ENCODE peak calls at places on chromosomes 16 and 17, in six cellular contexts. Q is choroid plexus epithelial cell, A is HFFc6, Z is transverse colon, F is B cell, L is fibroblast of pulmonary artery. V is an unnamed sample.

GRCh38 chr16:56787185-56787584 is 57.3 kb downstream of the NUP93 start:
- DNase-seq in Q (no peak), A (no peak), Z (no peak), F (no peak), L (no peak), V (no peak)

GRCh38 chr16:67161595-67162058 is 1.9 kb downstream of the FBXL8 start:
- DNase-seq in Q (no peak), A (no peak), Z (no peak), F (peak), L (no peak), V (no peak)

GRCh38 chr16:15494231-15494630 is 59.8 kb downstream of the BMERB1 start:
- DNase-seq in Q (peak), A (peak), Z (no peak), F (no peak), L (peak), V (no peak)

GRCh38 chr16:69111216-69111615 is 5.8 kb downstream of the HAS3 start:
- DNase-seq in Q (no peak), A (no peak), Z (no peak), F (no peak), L (no peak), V (no peak)

GRCh38 chr17:18025596-18026407 is 13.2 kb downstream of the ATPAF2 start:
- DNase-seq in Q (no peak), A (peak), Z (no peak), F (no peak), L (peak), V (peak)

GRCh38 chr16:64051826-64052225 is 1070.0 kb downstream of the CDH11 start:
- DNase-seq in Q (peak), A (peak), Z (no peak), F (no peak), L (peak), V (peak)

GRCh38 chr16:24075302-24075701 is 180.8 kb upstream of the CACNG3 start:
- DNase-seq in Q (no peak), A (no peak), Z (no peak), F (no peak), L (no peak), V (no peak)

GRCh38 chr17:17985555-17985954 is 12.9 kb downstream of the DRC3 start:
- DNase-seq in Q (peak), A (no peak), Z (no peak), F (no peak), L (peak), V (no peak)

GRCh38 chr17:14048169-14048568 is 21.1 kb upstream of the COX10 start:
- DNase-seq in Q (no peak), A (no peak), Z (no peak), F (no peak), L (no peak), V (peak)

GRCh38 chr17:72125742-72126141 is 4.9 kb downstream of the SOX9 start:
- DNase-seq in Q (no peak), A (peak), Z (no peak), F (no peak), L (peak), V (peak)

GRCh38 chr17:5485270-5486205 is at the start of gene DERL2:
- DNase-seq in Q (peak), A (peak), Z (no peak), F (no peak), L (peak), V (no peak)

GRCh38 chr16:78543066-78543465 is 443.6 kb downstream of the WWOX start:
- DNase-seq in Q (no peak), A (no peak), Z (no peak), F (no peak), L (no peak), V (no peak)

GRCh38 chr17:48335168-48335567 is 94.8 kb downstream of the SKAP1 start:
- DNase-seq in Q (no peak), A (no peak), Z (no peak), F (no peak), L (no peak), V (no peak)

GRCh38 chr17:72684405-72685020 is 408.0 kb downstream of the SLC39A11 start:
- DNase-seq in Q (no peak), A (no peak), Z (no peak), F (no peak), L (no peak), V (no peak)

GRCh38 chr17:62689441-62690167 is 62.1 kb downstream of the MRC2 start:
- DNase-seq in Q (no peak), A (no peak), Z (no peak), F (no peak), L (no peak), V (no peak)

GRCh38 chr17:78862073-78863023 is 21.7 kb upstream of the USP36 start:
- DNase-seq in Q (peak), A (peak), Z (peak), F (no peak), L (peak), V (peak)

GRCh38 chr16:65769055-65769465 is 597.4 kb upstream of the CDH5 start:
- DNase-seq in Q (peak), A (no peak), Z (no peak), F (no peak), L (peak), V (no peak)

GRCh38 chr17:79664925-79665738 is 54.3 kb upstream of the RBFOX3 start:
- DNase-seq in Q (no peak), A (no peak), Z (peak), F (no peak), L (peak), V (peak)

GRCh38 chr16:9102379-9102778 is 10.9 kb downstream of the HAPSTR1 start:
- DNase-seq in Q (peak), A (peak), Z (no peak), F (no peak), L (peak), V (no peak)

GRCh38 chr17:45234641-45235040 is 13.0 kb downstream of the FMNL1 start:
- DNase-seq in Q (no peak), A (no peak), Z (no peak), F (peak), L (no peak), V (no peak)

GRCh38 chr17:55238931-55239297 is 25.8 kb upstream of the HLF start:
- DNase-seq in Q (peak), A (no peak), Z (no peak), F (no peak), L (no peak), V (no peak)

GRCh38 chr17:39325528-39326240 is 75.7 kb downstream of the FBXL20 start:
- DNase-seq in Q (no peak), A (no peak), Z (no peak), F (no peak), L (no peak), V (no peak)

GRCh38 chr17:17681187-17681743 is at the start of gene RAI1:
- DNase-seq in Q (peak), A (peak), Z (peak), F (peak), L (peak), V (peak)

DNA sequence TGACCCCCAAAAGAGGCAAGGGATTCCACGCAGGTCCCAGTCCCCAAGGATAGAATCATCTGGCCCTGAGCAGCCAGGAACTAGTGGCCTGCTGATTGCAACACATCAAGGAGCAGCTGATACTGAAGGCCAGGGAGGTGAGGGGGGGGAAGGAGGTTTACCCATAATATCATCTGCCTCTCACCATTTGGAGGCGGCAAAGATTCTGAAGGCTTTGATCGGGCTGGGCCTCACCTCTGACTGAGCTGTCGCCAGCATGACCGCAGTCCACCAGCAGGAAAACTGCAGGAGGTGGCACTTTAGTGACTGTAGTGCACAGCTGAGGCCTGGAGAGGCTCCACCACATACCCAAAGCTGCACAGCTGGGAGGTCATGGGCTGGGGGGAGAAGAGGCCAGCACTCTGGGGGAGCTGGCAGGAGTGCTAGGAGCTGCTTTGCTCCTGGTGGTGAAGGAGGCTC is 20.5 kb upstream of the ITGA3 start:
- DNase-seq in Q (peak), A (no peak), Z (no peak), F (no peak), L (no peak), V (no peak)
- TF ChIP-seq CTCF in Q (no peak), A (no peak), Z (no peak), F (no peak), L (no peak), V (no peak)

GRCh38 chr16:523097-523741 is 4.3 kb upstream of the CAPN15 start:
- DNase-seq in Q (no peak), A (no peak), Z (no peak), F (no peak), L (no peak), V (no peak)

GRCh38 chr16:522320-523096 is 5.0 kb upstream of the CAPN15 start:
- DNase-seq in Q (no peak), A (no peak), Z (no peak), F (no peak), L (no peak), V (peak)

GRCh38 chr16:519841-520687 is 7.4 kb upstream of the CAPN15 start:
- DNase-seq in Q (no peak), A (no peak), Z (no peak), F (no peak), L (no peak), V (no peak)

GRCh38 chr16:520847-521246 is 6.7 kb upstream of the CAPN15 start:
- DNase-seq in Q (no peak), A (no peak), Z (no peak), F (no peak), L (no peak), V (no peak)

DNA sequence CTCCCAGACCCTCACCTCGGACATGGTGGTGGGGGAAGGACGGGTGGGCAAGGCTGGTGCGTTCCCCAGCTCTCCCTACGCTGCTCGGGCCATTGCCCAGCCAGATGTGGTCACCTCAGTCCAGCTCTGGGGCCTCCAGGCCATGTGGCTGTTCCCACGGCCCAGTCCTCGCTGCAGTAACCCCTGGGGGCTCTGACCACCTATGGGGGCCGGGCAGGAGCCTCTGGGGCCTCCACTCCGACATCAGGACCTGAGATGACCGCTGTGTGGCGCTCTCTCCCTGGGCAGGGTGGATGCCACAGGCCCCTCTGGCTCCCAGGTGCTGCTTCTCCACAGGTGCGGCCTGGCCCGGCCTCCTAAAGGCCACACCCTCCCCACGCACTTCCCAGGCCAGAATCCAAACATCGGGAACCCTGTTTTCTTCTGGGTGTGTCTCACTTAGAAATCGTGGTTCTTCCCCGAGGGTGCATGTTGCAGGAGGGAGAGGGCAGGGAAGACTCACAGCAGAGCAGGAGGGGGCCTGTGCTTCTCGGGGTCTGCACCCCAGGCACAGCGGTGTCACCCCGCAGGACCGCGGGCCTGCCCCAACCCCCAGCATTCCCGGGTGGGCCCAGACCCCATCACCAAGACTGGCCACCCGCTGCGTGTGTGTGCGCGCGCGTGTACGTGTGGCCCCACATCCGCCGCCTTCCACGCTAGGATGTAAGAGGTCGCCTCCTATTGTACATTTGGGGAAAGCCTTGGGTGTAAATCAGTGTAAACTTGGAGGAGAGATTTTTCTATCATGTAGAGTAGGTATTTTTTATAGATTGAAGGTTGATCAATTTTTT is 5.9 kb upstream of the CAPN15 start:
- DNase-seq in Q (no peak), A (no peak), Z (peak), F (no peak), L (no peak), V (peak)
- TF ChIP-seq CTCF in Q (peak), A (peak), Z (peak), F (no peak), L (no peak), V (no peak)

GRCh38 chr16:17309510-17309909 is 161.2 kb downstream of the XYLT1 start:
- DNase-seq in Q (no peak), A (no peak), Z (no peak), F (no peak), L (no peak), V (no peak)
- TF ChIP-seq CTCF in Q (no peak), A (no peak), Z (no peak), F (no peak), L (no peak), V (no peak)

GRCh38 chr16:85634747-85635544 is 21.8 kb downstream of the GSE1 start:
- DNase-seq in Q (no peak), A (no peak), Z (no peak), F (no peak), L (no peak), V (no peak)
- TF ChIP-seq CTCF in Q (peak), A (peak), Z (peak), F (no peak), L (no peak), V (no peak)

GRCh38 chr16:25256821-25257503 is 683 bp downstream of the ZKSCAN2 start:
- DNase-seq in Q (peak), A (no peak), Z (peak), F (peak), L (peak), V (no peak)

GRCh38 chr16:25257504-25257955 is at the start of gene ZKSCAN2:
- DNase-seq in Q (peak), A (peak), Z (peak), F (peak), L (peak), V (peak)

GRCh38 chr16:25257956-25258855 is 561 bp upstream of the ZKSCAN2 start:
- DNase-seq in Q (peak), A (peak), Z (peak), F (no peak), L (peak), V (peak)

GRCh38 chr16:25258856-25259179 is 1.2 kb upstream of the ZKSCAN2 start:
- DNase-seq in Q (no peak), A (no peak), Z (no peak), F (no peak), L (no peak), V (no peak)

DNA sequence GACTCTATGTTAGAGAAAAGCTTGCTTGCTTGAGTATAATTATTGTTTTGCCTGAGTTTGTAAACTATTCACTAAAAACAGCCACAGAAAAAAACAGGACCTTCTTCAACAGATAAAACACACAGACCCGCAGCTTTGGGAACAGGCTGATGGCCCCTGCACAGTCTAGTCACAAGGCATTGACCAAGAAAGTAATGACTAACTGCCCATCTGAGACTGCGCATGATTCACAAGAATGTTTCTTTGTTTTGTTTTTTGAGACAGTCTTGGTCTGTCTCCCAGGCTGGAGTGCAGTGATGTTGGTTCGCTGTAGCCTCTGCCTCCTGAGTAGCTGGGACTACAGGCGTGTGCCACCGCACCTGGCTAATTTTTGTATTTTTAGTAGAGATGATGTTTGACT is 2.8 kb upstream of the ZKSCAN2 start:
- DNase-seq in Q (no peak), A (no peak), Z (no peak), F (no peak), L (no peak), V (no peak)
- TF ChIP-seq CTCF in Q (no peak), A (no peak), Z (no peak), F (no peak), L (no peak), V (no peak)

DNA sequence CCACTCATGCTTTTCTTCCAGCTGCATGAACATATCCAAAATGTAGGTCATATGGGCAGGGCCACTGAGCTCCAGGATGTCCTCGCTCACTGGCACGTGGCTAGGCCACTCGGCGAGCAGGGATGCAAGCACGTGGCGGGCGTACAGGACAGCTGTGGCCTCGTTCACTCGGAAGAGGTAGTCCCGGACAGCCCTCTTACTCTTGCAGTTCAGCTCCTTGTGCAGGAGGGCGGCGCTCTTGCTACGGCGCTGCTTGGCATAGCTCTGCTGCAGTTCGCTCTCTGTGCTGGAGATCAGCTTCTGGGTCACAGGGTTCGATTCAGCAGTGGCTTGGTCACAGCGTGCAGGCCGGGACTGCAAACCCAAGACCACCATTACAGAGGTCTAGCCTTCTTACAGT is 53.1 kb upstream of the ATP2A3 start:
- DNase-seq in Q (no peak), A (no peak), Z (no peak), F (no peak), L (no peak), V (no peak)
- TF ChIP-seq CTCF in Q (peak), A (peak), Z (no peak), F (no peak), L (peak), V (peak)

GRCh38 chr17:29615048-29615385 is 7.7 kb downstream of the CORO6 start:
- DNase-seq in Q (peak), A (no peak), Z (peak), F (peak), L (no peak), V (no peak)
- TF ChIP-seq CTCF in Q (peak), A (no peak), Z (no peak), F (no peak), L (no peak), V (no peak)

GRCh38 chr17:46976626-46977270 is 2.3 kb downstream of the RPRML start:
- DNase-seq in Q (no peak), A (no peak), Z (no peak), F (no peak), L (no peak), V (no peak)
- TF ChIP-seq CTCF in Q (peak), A (no peak), Z (no peak), F (no peak), L (no peak), V (no peak)

GRCh38 chr17:67377727-67378443 is 804 bp downstream of the PITPNC1 start:
- DNase-seq in Q (peak), A (no peak), Z (peak), F (peak), L (peak), V (peak)

GRCh38 chr17:67376892-67377726 is at the start of gene PITPNC1:
- DNase-seq in Q (peak), A (peak), Z (peak), F (peak), L (peak), V (peak)

GRCh38 chr17:67376509-67376891 is 581 bp upstream of the PITPNC1 start:
- DNase-seq in Q (peak), A (peak), Z (peak), F (no peak), L (no peak), V (peak)

GRCh38 chr17:67379251-67379630 is 2.2 kb downstream of the PITPNC1 start:
- DNase-seq in Q (no peak), A (no peak), Z (no peak), F (no peak), L (no peak), V (no peak)

DNA sequence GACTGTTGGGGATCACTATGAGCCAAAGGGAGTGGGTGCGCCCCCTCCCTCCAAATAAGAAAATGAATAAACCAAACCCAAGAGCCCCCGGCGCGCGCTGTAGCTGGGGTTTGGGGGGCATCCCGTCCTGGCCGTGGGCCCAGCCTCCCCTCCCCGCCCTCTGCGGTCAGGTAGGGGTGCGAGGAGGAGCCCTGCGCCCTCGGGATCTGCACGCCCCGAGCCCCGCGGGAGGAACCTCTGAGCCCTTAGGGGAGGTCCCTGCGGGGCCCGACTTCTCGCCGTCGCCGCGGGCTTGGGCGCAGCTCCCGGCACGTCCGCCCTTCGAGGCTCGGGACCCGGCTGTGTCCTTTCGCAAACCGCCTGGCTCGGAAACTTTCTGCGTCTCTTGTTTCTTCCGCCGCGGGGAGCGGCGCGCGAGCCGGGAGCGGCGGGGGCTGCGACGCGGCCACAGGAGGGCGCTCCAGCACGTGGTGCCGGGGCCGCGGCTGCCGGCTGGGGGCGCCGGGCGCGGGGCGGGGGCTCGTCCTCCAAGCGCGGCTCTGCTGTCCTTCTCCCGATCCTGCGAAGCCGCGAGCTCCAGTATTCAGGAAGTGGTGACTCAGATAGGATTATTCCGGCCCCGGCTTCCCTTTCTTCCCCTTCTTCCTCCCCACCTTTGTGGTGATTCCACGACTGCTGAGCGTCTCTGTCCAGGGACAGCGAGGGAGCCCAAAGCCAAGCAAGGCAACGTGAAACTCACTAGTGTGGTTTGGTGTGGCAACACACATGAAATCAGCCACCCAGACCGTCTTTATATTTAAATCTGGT is 1.6 kb downstream of the PITPNC1 start:
- DNase-seq in Q (peak), A (peak), Z (peak), F (peak), L (peak), V (peak)
- TF ChIP-seq CTCF in Q (peak), A (peak), Z (peak), F (peak), L (peak), V (peak)